ENCODE peak calls at places on chromosomes 12 and 14, in eight cellular contexts. P is activated CD4-positive, alpha-beta T cell treated with anti-CD3 and anti-CD28 coated beads, Interleukin-2, amount 50 U/mL, for 24 hours; I is RPMI7951; L is lung; O is activated CD4-positive, CD25-positive, alpha-beta regulatory T cell; E is hippocampal formation; B is suprapubic skin; G is GM04504. Y is an unnamed sample.

GRCh38 chr14:52049721-52050588 is 18.9 kb downstream of the NID2 start:
- DNase-seq in O (no peak), L (no peak), P (no peak), E (no peak), B (no peak), I (no peak), G (no peak), Y (peak)

GRCh38 chr12:46373303-46374182 is 970 bp upstream of the SLC38A2 start:
- DNase-seq in G (no peak), P (peak), L (peak), E (no peak), O (peak), I (peak), B (peak), Y (peak)

GRCh38 chr14:103702497-103703432 is 12.5 kb downstream of the XRCC3 start:
- DNase-seq in P (no peak), L (no peak), E (no peak), B (peak), O (no peak), G (no peak), I (no peak), Y (no peak)

GRCh38 chr14:21768116-21768874 is 94.7 kb upstream of the OR4E1 start:
- DNase-seq in E (no peak), B (no peak), L (no peak), P (peak), G (no peak), I (peak), O (no peak), Y (peak)

GRCh38 chr14:97366400-97366799 is 569.2 kb downstream of the VRK1 start:
- DNase-seq in G (no peak), B (no peak), P (no peak), O (no peak), I (no peak), E (no peak), L (no peak), Y (no peak)

GRCh38 chr14:53367631-53368030 is 214.5 kb upstream of the DDHD1 start:
- DNase-seq in E (no peak), G (no peak), O (no peak), B (no peak), I (no peak), L (no peak), P (no peak), Y (peak)

GRCh38 chr12:106090586-106091411 is 48.0 kb downstream of the NUAK1 start:
- DNase-seq in L (no peak), B (no peak), P (no peak), G (peak), O (no peak), E (no peak), I (peak), Y (no peak)

GRCh38 chr12:124490584-124491305 is 76.7 kb downstream of the NCOR2 start:
- DNase-seq in E (peak), L (peak), G (no peak), P (no peak), I (no peak), O (no peak), B (peak), Y (no peak)

GRCh38 chr12:92147491-92147890 is 1.8 kb upstream of the BTG1 start:
- DNase-seq in P (no peak), E (no peak), B (no peak), L (no peak), O (no peak), G (no peak), I (no peak), Y (peak)

GRCh38 chr14:104576607-104577332 is 2.8 kb upstream of the C14orf180 start:
- DNase-seq in G (no peak), P (no peak), E (no peak), O (no peak), B (no peak), L (no peak), I (no peak), Y (no peak)

GRCh38 chr14:52948836-52949235 is 2.0 kb downstream of the FERMT2 start:
- DNase-seq in B (no peak), L (no peak), P (no peak), O (no peak), E (no peak), I (no peak), G (no peak), Y (no peak)

GRCh38 chr12:104207416-104207941 is 8.1 kb upstream of the TXNRD1 start:
- DNase-seq in L (no peak), E (no peak), I (no peak), O (no peak), P (no peak), B (no peak), G (no peak), Y (no peak)

GRCh38 chr12:120849765-120850164 is 54.4 kb downstream of the SPPL3 start:
- DNase-seq in L (no peak), P (no peak), I (peak), B (no peak), E (no peak), G (no peak), O (no peak), Y (no peak)

GRCh38 chr14:52553002-52553670 is 500 bp downstream of the GPR137C start:
- DNase-seq in I (peak), G (no peak), B (peak), O (peak), E (no peak), P (peak), L (no peak), Y (peak)

GRCh38 chr14:20684662-20685456 is 499 bp downstream of the RNASE4 start:
- DNase-seq in P (no peak), I (peak), G (peak), O (no peak), L (peak), B (peak), E (peak), Y (no peak)

GRCh38 chr12:8081921-8082577 is at the start of gene NECAP1:
- DNase-seq in L (peak), P (peak), I (peak), B (peak), O (peak), E (peak), G (peak), Y (peak)

GRCh38 chr12:57352166-57352565 is 78.7 kb downstream of the R3HDM2 start:
- DNase-seq in L (no peak), B (no peak), I (no peak), G (no peak), P (no peak), E (no peak), O (no peak), Y (no peak)

GRCh38 chr12:38392584-38393144 is 76.1 kb downstream of the ALG10B start:
- DNase-seq in O (no peak), E (no peak), L (no peak), B (no peak), I (peak), G (no peak), P (no peak), Y (no peak)

GRCh38 chr12:99915251-99916082 is 69.3 kb downstream of the ANKS1B start:
- DNase-seq in P (no peak), G (no peak), B (no peak), I (peak), L (no peak), O (no peak), E (no peak), Y (no peak)

GRCh38 chr12:124434951-124435805 is 132.2 kb downstream of the NCOR2 start:
- DNase-seq in I (no peak), B (no peak), P (no peak), G (no peak), E (no peak), L (no peak), O (no peak), Y (no peak)

GRCh38 chr12:58502857-58503256 is 417.4 kb downstream of the LRIG3 start:
- DNase-seq in L (no peak), I (no peak), G (peak), B (no peak), P (no peak), E (no peak), O (no peak), Y (peak)

GRCh38 chr12:120249875-120250795 is 15.4 kb downstream of the PXN start:
- DNase-seq in B (peak), P (no peak), O (no peak), I (peak), G (no peak), E (no peak), L (no peak), Y (no peak)